ENCODE peak calls at places on chromosomes 1 and 21, in seven cellular contexts. G, E, S, J, U, X and W are unnamed samples.

GRCh38 chr1:206115791-206116190 is 1.4 kb downstream of the AVPR1B start:
- DNase-seq in G (no peak), X (no peak), U (no peak), E (no peak), J (no peak), S (no peak), W (no peak)

GRCh38 chr1:66360285-66360724 is 173.6 kb upstream of the SGIP1 start:
- DNase-seq in X (no peak), S (no peak), J (no peak), E (no peak), G (no peak), U (no peak), W (no peak)

GRCh38 chr1:169115891-169116585 is 9.5 kb downstream of the ATP1B1 start:
- DNase-seq in X (peak; percentile 48), S (peak; percentile 47), E (peak; percentile 36), U (no peak), J (no peak), G (no peak), W (no peak)

GRCh38 chr21:16742116-16742515 is 770.7 kb upstream of the CXADR start:
- DNase-seq in X (no peak), S (no peak), U (no peak), E (no peak), G (no peak), J (no peak), W (no peak)

GRCh38 chr21:45401054-45401518 is 3.9 kb upstream of the COL18A1 start:
- DNase-seq in G (no peak), E (no peak), X (no peak), S (no peak), J (no peak), U (no peak), W (no peak)

GRCh38 chr1:184641894-184642293 is 112.8 kb downstream of the EDEM3 start:
- DNase-seq in J (no peak), S (no peak), E (no peak), U (no peak), G (no peak), X (no peak), W (no peak)

GRCh38 chr1:224118688-224119087 is 4.8 kb downstream of the FBXO28 start:
- DNase-seq in X (no peak), J (no peak), E (no peak), G (no peak), S (no peak), U (no peak), W (no peak)

GRCh38 chr1:33763406-33763805 is 100.5 kb upstream of the HMGB4 start:
- DNase-seq in J (no peak), E (no peak), X (peak; percentile 19), U (no peak), S (peak; percentile 1), G (no peak), W (no peak)

GRCh38 chr1:84862810-84863251 is 30.2 kb downstream of the LPAR3 start:
- DNase-seq in E (peak; percentile 68), S (no peak), G (peak; percentile 56), U (no peak), X (no peak), J (no peak), W (no peak)

GRCh38 chr21:38956791-38957571 is 151.3 kb downstream of the ETS2 start:
- DNase-seq in G (no peak), J (peak; percentile 88), U (peak; percentile 96), X (peak; percentile 40), E (no peak), S (no peak), W (no peak)

GRCh38 chr1:148388260-148389026 is 94.7 kb downstream of the PPIAL4G start:
- DNase-seq in G (peak; percentile 91), X (peak; percentile 91), S (peak; percentile 97), E (peak; percentile 81), J (peak; percentile 92), U (no peak), W (peak; percentile 92)

GRCh38 chr1:147091801-147092200 is 80.5 kb downstream of the PRKAB2 start:
- DNase-seq in G (no peak), U (no peak), E (no peak), S (no peak), X (no peak), J (no peak), W (no peak)

GRCh38 chr1:81717230-81717629 is 83.5 kb upstream of the ADGRL2 start:
- DNase-seq in E (no peak), G (no peak), J (no peak), X (no peak), S (peak; percentile 19), U (no peak), W (no peak)